ENCODE peak calls at places on chromosomes 4 and X, in four cellular contexts. One of them, this sample, is unnamed.

GRCh38 chrX:137792214-137792613 is 226.3 kb downstream of the ZIC3 start:
- DNase-seq in dorsolateral prefrontal cortex: no peak
- DNase-seq in AG10803: no peak
- DNase-seq in LoVo: no peak
- DNase-seq in this sample: no peak

GRCh38 chrX:155028192-155028591 is 1.5 kb downstream of the FUNDC2 start:
- DNase-seq in dorsolateral prefrontal cortex: no peak
- DNase-seq in AG10803: no peak
- DNase-seq in LoVo: no peak
- DNase-seq in this sample: peak

GRCh38 chr4:147049940-147050852 is 104.5 kb upstream of the TTC29 start:
- DNase-seq in dorsolateral prefrontal cortex: no peak
- DNase-seq in AG10803: peak
- DNase-seq in LoVo: no peak
- DNase-seq in this sample: peak

GRCh38 chr4:141275834-141276233 is 55.1 kb downstream of the ZNF330 start:
- DNase-seq in dorsolateral prefrontal cortex: no peak
- DNase-seq in AG10803: peak
- DNase-seq in LoVo: no peak
- DNase-seq in this sample: peak

GRCh38 chrX:19793471-19793870 is 93.9 kb downstream of the SH3KBP1 start:
- DNase-seq in dorsolateral prefrontal cortex: no peak
- DNase-seq in AG10803: peak
- DNase-seq in LoVo: no peak
- DNase-seq in this sample: no peak

GRCh38 chr4:42787071-42787463 is 105.4 kb upstream of the GRXCR1 start:
- DNase-seq in dorsolateral prefrontal cortex: no peak
- DNase-seq in AG10803: no peak
- DNase-seq in LoVo: no peak
- DNase-seq in this sample: no peak

GRCh38 chr4:25930722-25931354 is 16.8 kb downstream of the SMIM20 start:
- DNase-seq in dorsolateral prefrontal cortex: no peak
- DNase-seq in AG10803: no peak
- DNase-seq in LoVo: no peak
- DNase-seq in this sample: no peak

GRCh38 chrX:29872831-29873230 is 342.5 kb upstream of the MAGEB2 start:
- DNase-seq in dorsolateral prefrontal cortex: no peak
- DNase-seq in AG10803: no peak
- DNase-seq in LoVo: no peak
- DNase-seq in this sample: no peak

GRCh38 chrX:143648705-143649104 is 12.8 kb upstream of the SLITRK4 start:
- DNase-seq in dorsolateral prefrontal cortex: no peak
- DNase-seq in AG10803: no peak
- DNase-seq in LoVo: peak
- DNase-seq in this sample: no peak

GRCh38 chr4:152328595-152328994 is 207.3 kb downstream of the FBXW7 start:
- DNase-seq in dorsolateral prefrontal cortex: no peak
- DNase-seq in AG10803: peak
- DNase-seq in LoVo: peak
- DNase-seq in this sample: peak

GRCh38 chrX:154351183-154352011 is 23.0 kb downstream of the FLNA start:
- DNase-seq in dorsolateral prefrontal cortex: no peak
- DNase-seq in AG10803: no peak
- DNase-seq in LoVo: no peak
- DNase-seq in this sample: no peak

GRCh38 chrX:15680401-15680800 is 15.8 kb upstream of the CLTRN start:
- DNase-seq in dorsolateral prefrontal cortex: no peak
- DNase-seq in AG10803: peak
- DNase-seq in LoVo: no peak
- DNase-seq in this sample: no peak

GRCh38 chrX:111445485-111445884 is 33.5 kb upstream of the DCX start:
- DNase-seq in dorsolateral prefrontal cortex: no peak
- DNase-seq in AG10803: peak
- DNase-seq in LoVo: peak
- DNase-seq in this sample: peak

GRCh38 chr4:102174800-102175199 is 170.5 kb downstream of the SLC39A8 start:
- DNase-seq in dorsolateral prefrontal cortex: no peak
- DNase-seq in AG10803: peak
- DNase-seq in LoVo: no peak
- DNase-seq in this sample: peak

GRCh38 chrX:19660604-19661003 is 145.3 kb upstream of the MAP3K15 start:
- DNase-seq in dorsolateral prefrontal cortex: no peak
- DNase-seq in AG10803: peak
- DNase-seq in LoVo: no peak
- DNase-seq in this sample: peak

GRCh38 chrX:681989-682388 is 51.4 kb downstream of the SHOX start:
- DNase-seq in dorsolateral prefrontal cortex: no peak
- DNase-seq in AG10803: no peak
- DNase-seq in LoVo: no peak
- DNase-seq in this sample: no peak

GRCh38 chr4:48343531-48343930 is 2.2 kb downstream of the SLAIN2 start:
- DNase-seq in dorsolateral prefrontal cortex: no peak
- DNase-seq in AG10803: peak
- DNase-seq in LoVo: no peak
- DNase-seq in this sample: peak

GRCh38 chr4:117691572-117692351 is 342.5 kb upstream of the NDST3 start:
- DNase-seq in dorsolateral prefrontal cortex: no peak
- DNase-seq in AG10803: no peak
- DNase-seq in LoVo: no peak
- DNase-seq in this sample: no peak

GRCh38 chr4:175253184-175253902 is 335.2 kb downstream of the ADAM29 start:
- DNase-seq in dorsolateral prefrontal cortex: no peak
- DNase-seq in AG10803: no peak
- DNase-seq in LoVo: no peak
- DNase-seq in this sample: peak

GRCh38 chrX:15523088-15523487 is 22.5 kb downstream of the BMX start:
- DNase-seq in dorsolateral prefrontal cortex: no peak
- DNase-seq in AG10803: no peak
- DNase-seq in LoVo: no peak
- DNase-seq in this sample: no peak

GRCh38 chrX:77160301-77160700 is 286.9 kb upstream of the FGF16 start:
- DNase-seq in dorsolateral prefrontal cortex: no peak
- DNase-seq in AG10803: no peak
- DNase-seq in LoVo: no peak
- DNase-seq in this sample: no peak

GRCh38 chr4:180449395-180449956 is 1793.7 kb upstream of the TENM3 start:
- DNase-seq in dorsolateral prefrontal cortex: no peak
- DNase-seq in AG10803: no peak
- DNase-seq in LoVo: peak
- DNase-seq in this sample: peak

GRCh38 chrX:46648660-46649059 is 75.1 kb downstream of the CHST7 start:
- DNase-seq in dorsolateral prefrontal cortex: no peak
- DNase-seq in AG10803: no peak
- DNase-seq in LoVo: no peak
- DNase-seq in this sample: no peak

GRCh38 chrX:13188731-13189309 is 131.0 kb downstream of the ATXN3L start:
- DNase-seq in dorsolateral prefrontal cortex: no peak
- DNase-seq in AG10803: no peak
- DNase-seq in LoVo: no peak
- DNase-seq in this sample: no peak

GRCh38 chr4:38782452-38783108 is at the start of gene TLR10:
- DNase-seq in dorsolateral prefrontal cortex: no peak
- DNase-seq in AG10803: peak
- DNase-seq in LoVo: peak
- DNase-seq in this sample: peak

GRCh38 chr4:56575820-56576429 is 70.3 kb downstream of the ARL9 start:
- DNase-seq in dorsolateral prefrontal cortex: no peak
- DNase-seq in AG10803: peak
- DNase-seq in LoVo: peak
- DNase-seq in this sample: peak

GRCh38 chrX:109856974-109857373 is 123.9 kb upstream of the ACSL4 start:
- DNase-seq in dorsolateral prefrontal cortex: no peak
- DNase-seq in AG10803: no peak
- DNase-seq in LoVo: no peak
- DNase-seq in this sample: peak

GRCh38 chrX:13369541-13370140 is 49.8 kb upstream of the ATXN3L start:
- DNase-seq in dorsolateral prefrontal cortex: no peak
- DNase-seq in AG10803: no peak
- DNase-seq in LoVo: no peak
- DNase-seq in this sample: no peak

GRCh38 chr4:69831646-69832325 is 28.2 kb downstream of the SULT1E1 start:
- DNase-seq in dorsolateral prefrontal cortex: no peak
- DNase-seq in AG10803: no peak
- DNase-seq in LoVo: no peak
- DNase-seq in this sample: no peak

GRCh38 chrX:152895724-152896420 is 2.0 kb upstream of the ZNF185 start:
- DNase-seq in dorsolateral prefrontal cortex: peak
- DNase-seq in AG10803: no peak
- DNase-seq in LoVo: peak
- DNase-seq in this sample: no peak

GRCh38 chrX:73214366-73215094 is at the start of gene NAP1L2:
- DNase-seq in dorsolateral prefrontal cortex: peak
- DNase-seq in AG10803: peak
- DNase-seq in LoVo: no peak
- DNase-seq in this sample: peak

GRCh38 chr4:3522326-3522640 is 9.9 kb downstream of the LRPAP1 start:
- DNase-seq in dorsolateral prefrontal cortex: peak
- DNase-seq in AG10803: no peak
- DNase-seq in LoVo: no peak
- DNase-seq in this sample: no peak

This sample was measured in adipocyte.